ENCODE peak calls at places on chromosomes 13 and 19, in four cellular contexts. One of them, this sample, is unnamed.

GRCh38 chr19:47507031-47507430 is 7.8 kb downstream of the NAPA start:
- DNase-seq in gastrocnemius medialis: peak; percentile 73
- DNase-seq in tibial artery: no peak
- DNase-seq in astrocyte of the spinal cord: no peak
- DNase-seq in this sample: no peak

GRCh38 chr19:18470153-18470552 is 32.2 kb upstream of the ISYNA1 start:
- DNase-seq in astrocyte of the spinal cord: no peak
- DNase-seq in tibial artery: no peak
- DNase-seq in gastrocnemius medialis: no peak
- DNase-seq in this sample: no peak

GRCh38 chr19:38691938-38692457 is 44.5 kb downstream of the ACTN4 start:
- DNase-seq in gastrocnemius medialis: peak; percentile 78
- DNase-seq in tibial artery: peak; percentile 81
- DNase-seq in astrocyte of the spinal cord: peak; percentile 93
- DNase-seq in this sample: no peak

GRCh38 chr13:30362869-30363268 is 55.5 kb upstream of the KATNAL1 start:
- DNase-seq in tibial artery: no peak
- DNase-seq in astrocyte of the spinal cord: no peak
- DNase-seq in gastrocnemius medialis: no peak
- DNase-seq in this sample: no peak

GRCh38 chr19:11611730-11612129 is 14.4 kb downstream of the ZNF627 start:
- DNase-seq in astrocyte of the spinal cord: no peak
- DNase-seq in gastrocnemius medialis: no peak
- DNase-seq in tibial artery: no peak
- DNase-seq in this sample: no peak

GRCh38 chr13:91269237-91269636 is 78.2 kb upstream of the MIR17HG start:
- DNase-seq in tibial artery: no peak
- DNase-seq in gastrocnemius medialis: no peak
- DNase-seq in astrocyte of the spinal cord: no peak
- DNase-seq in this sample: no peak

GRCh38 chr19:10505583-10506229 is 2.5 kb upstream of the KEAP1 start:
- DNase-seq in tibial artery: peak; percentile 70
- DNase-seq in astrocyte of the spinal cord: peak; percentile 55
- DNase-seq in gastrocnemius medialis: peak; percentile 67
- DNase-seq in this sample: peak; percentile 73

GRCh38 chr13:112888238-112889111 is 80.5 kb upstream of the MCF2L start:
- DNase-seq in gastrocnemius medialis: no peak
- DNase-seq in tibial artery: no peak
- DNase-seq in astrocyte of the spinal cord: no peak
- DNase-seq in this sample: no peak

GRCh38 chr13:51435002-51435578 is 17.7 kb downstream of the INTS6 start:
- DNase-seq in tibial artery: no peak
- DNase-seq in astrocyte of the spinal cord: peak; percentile 38
- DNase-seq in gastrocnemius medialis: no peak
- DNase-seq in this sample: no peak

GRCh38 chr13:109985871-109986270 is 199.5 kb upstream of the IRS2 start:
- DNase-seq in gastrocnemius medialis: no peak
- DNase-seq in astrocyte of the spinal cord: no peak
- DNase-seq in tibial artery: no peak
- DNase-seq in this sample: no peak

GRCh38 chr19:4304509-4305252 is at the start of gene FSD1:
- DNase-seq in gastrocnemius medialis: no peak
- DNase-seq in astrocyte of the spinal cord: peak; percentile 42
- DNase-seq in tibial artery: no peak
- DNase-seq in this sample: no peak

GRCh38 chr19:47703301-47703700 is 9.9 kb upstream of the EHD2 start:
- DNase-seq in astrocyte of the spinal cord: no peak
- DNase-seq in gastrocnemius medialis: no peak
- DNase-seq in tibial artery: no peak
- DNase-seq in this sample: no peak

GRCh38 chr13:73261739-73262216 is 203.0 kb downstream of the KLF5 start:
- DNase-seq in astrocyte of the spinal cord: no peak
- DNase-seq in tibial artery: no peak
- DNase-seq in gastrocnemius medialis: no peak
- DNase-seq in this sample: no peak

GRCh38 chr19:54670576-54671347 is 8.0 kb downstream of the LILRB4 start:
- DNase-seq in gastrocnemius medialis: no peak
- DNase-seq in astrocyte of the spinal cord: no peak
- DNase-seq in tibial artery: no peak
- DNase-seq in this sample: no peak

GRCh38 chr13:43383488-43384165 is 360.2 kb downstream of the DNAJC15 start:
- DNase-seq in tibial artery: no peak
- DNase-seq in astrocyte of the spinal cord: no peak
- DNase-seq in gastrocnemius medialis: no peak
- DNase-seq in this sample: no peak

GRCh38 chr19:1846517-1847205 is 1.6 kb downstream of the REXO1 start:
- DNase-seq in tibial artery: no peak
- DNase-seq in astrocyte of the spinal cord: no peak
- DNase-seq in gastrocnemius medialis: no peak
- DNase-seq in this sample: no peak
- H3K4me3 ChIP-seq in tibial artery: peak overlapping the region; percentile 99
- H3K4me3 ChIP-seq in astrocyte of the spinal cord: no peak overlapping the region
- H3K4me3 ChIP-seq in gastrocnemius medialis: peak overlapping the region; percentile 93
- H3K4me3 ChIP-seq in this sample: peak overlapping the region; percentile 92

DNA sequence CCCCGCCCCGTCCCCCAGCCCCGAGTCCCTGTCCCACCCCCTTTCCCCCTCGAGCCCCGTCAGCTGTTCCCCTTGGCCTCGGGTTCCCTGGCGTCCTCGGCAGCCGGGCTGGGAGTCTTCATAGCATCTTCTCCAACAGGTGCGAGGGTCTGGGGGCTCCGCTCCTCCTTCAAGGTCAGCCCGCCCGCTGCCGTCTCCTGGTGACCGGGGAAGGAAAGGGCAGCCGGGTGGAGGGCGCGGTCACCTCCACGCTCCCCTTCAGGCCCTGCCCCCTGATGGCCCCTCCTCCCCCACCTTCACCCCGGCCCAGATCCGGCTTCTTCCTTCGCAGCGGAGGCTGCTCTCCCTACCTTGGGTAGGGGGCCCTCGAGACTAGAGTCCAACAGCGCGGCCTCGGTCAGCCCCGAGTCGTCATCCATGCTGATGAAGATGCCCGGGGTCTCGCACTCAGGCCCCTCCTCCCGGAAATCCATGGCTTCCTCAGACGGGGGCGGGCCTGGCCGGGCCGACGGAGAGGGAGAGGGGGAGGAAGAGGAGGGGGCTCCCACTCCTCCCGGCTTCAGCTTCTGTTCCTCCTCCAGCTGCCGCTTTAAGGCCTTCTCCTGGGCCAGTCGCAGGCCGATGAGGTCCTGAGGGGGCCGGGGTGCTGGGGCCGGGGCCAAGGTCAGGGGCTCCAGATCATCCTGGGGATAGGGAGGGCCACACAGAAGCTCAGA is 551 bp upstream of the RSPH6A start:
- DNase-seq in astrocyte of the spinal cord: no peak
- DNase-seq in gastrocnemius medialis: no peak
- DNase-seq in tibial artery: no peak
- DNase-seq in this sample: no peak
- H3K4me3 ChIP-seq in astrocyte of the spinal cord: peak overlapping the region; percentile 20
- H3K4me3 ChIP-seq in gastrocnemius medialis: peak overlapping the region; percentile 28
- H3K4me3 ChIP-seq in tibial artery: no peak overlapping the region
- H3K4me3 ChIP-seq in this sample: peak overlapping the region; percentile 22

DNA sequence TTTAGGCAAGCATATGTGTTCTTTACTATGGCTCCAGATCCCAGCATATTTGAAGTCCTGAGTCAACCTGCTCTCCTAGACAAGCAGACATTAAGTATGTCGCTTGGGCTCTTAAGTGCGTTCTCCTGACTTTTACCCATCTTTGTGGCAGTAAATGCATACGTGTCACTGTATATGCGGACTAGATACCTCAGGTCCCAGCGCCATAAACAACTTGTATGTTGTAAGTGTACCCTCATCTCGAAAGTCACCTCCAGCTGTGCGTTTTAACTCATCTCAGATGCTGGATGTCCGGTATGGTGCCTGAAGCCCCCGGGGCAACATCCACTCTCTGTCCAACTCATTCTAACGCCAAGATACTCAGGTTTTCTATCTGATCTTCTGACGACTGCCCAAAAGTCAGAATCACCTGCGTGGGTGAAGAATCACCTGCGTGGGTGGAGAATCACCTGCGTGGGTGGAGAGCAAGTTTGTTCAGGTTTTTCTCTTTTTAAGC is 1.7 kb downstream of the PTOV1 start:
- DNase-seq in astrocyte of the spinal cord: no peak
- DNase-seq in gastrocnemius medialis: no peak
- DNase-seq in tibial artery: no peak
- DNase-seq in this sample: no peak
- H3K4me3 ChIP-seq in astrocyte of the spinal cord: peak overlapping the region; percentile 88
- H3K4me3 ChIP-seq in gastrocnemius medialis: no peak overlapping the region
- H3K4me3 ChIP-seq in tibial artery: peak overlapping the region; percentile 97
- H3K4me3 ChIP-seq in this sample: no peak overlapping the region

GRCh38 chr13:40178130-40178529 is 488.3 kb downstream of the FOXO1 start:
- DNase-seq in gastrocnemius medialis: no peak
- DNase-seq in astrocyte of the spinal cord: no peak
- DNase-seq in tibial artery: no peak
- DNase-seq in this sample: no peak

GRCh38 chr13:40179882-40180281 is 486.6 kb downstream of the FOXO1 start:
- DNase-seq in astrocyte of the spinal cord: no peak
- DNase-seq in tibial artery: no peak
- DNase-seq in gastrocnemius medialis: no peak
- DNase-seq in this sample: no peak

GRCh38 chr13:40179421-40179820 is 487.0 kb downstream of the FOXO1 start:
- DNase-seq in gastrocnemius medialis: no peak
- DNase-seq in tibial artery: no peak
- DNase-seq in astrocyte of the spinal cord: no peak
- DNase-seq in this sample: no peak

GRCh38 chr13:40180776-40181175 is 485.7 kb downstream of the FOXO1 start:
- DNase-seq in tibial artery: no peak
- DNase-seq in astrocyte of the spinal cord: no peak
- DNase-seq in gastrocnemius medialis: no peak
- DNase-seq in this sample: no peak

DNA sequence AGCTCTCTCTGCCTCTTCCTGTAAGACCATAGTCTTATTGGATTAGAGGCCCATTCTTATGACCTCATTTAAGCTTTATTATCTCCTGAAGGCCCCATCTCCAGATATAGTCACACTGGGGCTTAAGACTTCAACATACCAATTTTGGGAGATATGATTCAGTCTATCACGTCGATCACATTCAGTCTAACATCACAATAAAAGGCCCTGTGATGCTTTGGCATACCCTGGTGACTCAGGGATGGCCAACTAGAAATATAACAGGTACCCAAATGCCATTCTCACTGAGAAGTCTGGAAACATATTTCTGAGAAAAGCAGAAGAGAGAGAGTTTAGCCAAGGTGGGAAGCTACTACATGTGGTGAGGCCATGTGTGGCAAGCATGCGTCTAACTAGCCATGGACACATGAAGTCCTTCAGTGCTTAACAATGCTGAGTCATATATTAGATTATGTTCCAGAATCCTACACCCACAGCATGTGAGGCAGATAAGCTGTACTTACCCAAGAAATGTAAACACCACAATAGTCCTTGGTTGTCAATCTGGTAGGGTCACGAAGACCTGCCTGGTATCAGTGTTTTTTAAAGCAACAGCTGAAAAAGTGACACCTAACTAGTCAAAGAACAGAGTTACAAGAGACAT is 485.1 kb downstream of the FOXO1 start:
- DNase-seq in astrocyte of the spinal cord: peak; percentile 59
- DNase-seq in tibial artery: no peak
- DNase-seq in gastrocnemius medialis: no peak
- DNase-seq in this sample: no peak
- H3K4me3 ChIP-seq in astrocyte of the spinal cord: no peak overlapping the region
- H3K4me3 ChIP-seq in tibial artery: no peak overlapping the region
- H3K4me3 ChIP-seq in gastrocnemius medialis: no peak overlapping the region
- H3K4me3 ChIP-seq in this sample: no peak overlapping the region

DNA sequence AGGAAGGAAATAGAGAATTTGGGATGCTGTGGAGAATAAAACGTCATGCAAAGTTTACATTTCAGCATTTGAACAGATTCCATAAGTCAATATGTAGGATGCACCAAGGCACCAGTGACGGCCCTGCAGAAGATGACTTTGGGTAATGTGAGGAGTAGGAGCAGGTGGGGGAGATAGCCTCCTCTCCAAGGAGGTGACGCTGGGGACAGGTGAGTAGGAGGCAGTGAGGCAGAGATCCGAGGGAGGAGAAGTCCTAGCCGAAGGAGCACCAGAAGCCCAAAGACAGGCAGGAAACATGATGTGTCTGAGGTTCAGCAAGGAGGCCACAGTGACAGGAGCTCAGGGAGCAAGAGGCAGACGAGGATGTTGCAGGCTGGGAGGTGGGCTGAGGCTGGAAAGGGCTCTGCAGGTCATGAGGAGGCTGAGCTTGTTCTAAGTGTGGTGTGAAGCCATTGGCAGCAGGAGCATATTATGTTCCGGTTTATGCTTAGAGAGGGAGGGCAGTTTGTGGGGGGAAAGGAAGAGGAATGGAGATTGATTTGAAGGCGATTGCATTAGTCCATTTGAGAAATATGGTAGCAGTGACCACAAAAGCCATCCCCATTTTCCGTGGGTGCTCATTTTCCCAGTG is 55.7 kb upstream of the C1QTNF9 start:
- DNase-seq in astrocyte of the spinal cord: no peak
- DNase-seq in tibial artery: no peak
- DNase-seq in gastrocnemius medialis: no peak
- DNase-seq in this sample: no peak
- H3K4me3 ChIP-seq in astrocyte of the spinal cord: no peak overlapping the region
- H3K4me3 ChIP-seq in tibial artery: no peak overlapping the region
- H3K4me3 ChIP-seq in gastrocnemius medialis: no peak overlapping the region
- H3K4me3 ChIP-seq in this sample: no peak overlapping the region

GRCh38 chr13:28503182-28503980 is 8.5 kb upstream of the FLT1 start:
- DNase-seq in astrocyte of the spinal cord: no peak
- DNase-seq in gastrocnemius medialis: no peak
- DNase-seq in tibial artery: no peak
- DNase-seq in this sample: no peak

GRCh38 chr13:28501547-28501946 is 6.6 kb upstream of the FLT1 start:
- DNase-seq in astrocyte of the spinal cord: no peak
- DNase-seq in tibial artery: no peak
- DNase-seq in gastrocnemius medialis: no peak
- DNase-seq in this sample: no peak

GRCh38 chr13:28510066-28510465 is 15.1 kb upstream of the FLT1 start:
- DNase-seq in astrocyte of the spinal cord: no peak
- DNase-seq in tibial artery: no peak
- DNase-seq in gastrocnemius medialis: no peak
- DNase-seq in this sample: no peak

DNA sequence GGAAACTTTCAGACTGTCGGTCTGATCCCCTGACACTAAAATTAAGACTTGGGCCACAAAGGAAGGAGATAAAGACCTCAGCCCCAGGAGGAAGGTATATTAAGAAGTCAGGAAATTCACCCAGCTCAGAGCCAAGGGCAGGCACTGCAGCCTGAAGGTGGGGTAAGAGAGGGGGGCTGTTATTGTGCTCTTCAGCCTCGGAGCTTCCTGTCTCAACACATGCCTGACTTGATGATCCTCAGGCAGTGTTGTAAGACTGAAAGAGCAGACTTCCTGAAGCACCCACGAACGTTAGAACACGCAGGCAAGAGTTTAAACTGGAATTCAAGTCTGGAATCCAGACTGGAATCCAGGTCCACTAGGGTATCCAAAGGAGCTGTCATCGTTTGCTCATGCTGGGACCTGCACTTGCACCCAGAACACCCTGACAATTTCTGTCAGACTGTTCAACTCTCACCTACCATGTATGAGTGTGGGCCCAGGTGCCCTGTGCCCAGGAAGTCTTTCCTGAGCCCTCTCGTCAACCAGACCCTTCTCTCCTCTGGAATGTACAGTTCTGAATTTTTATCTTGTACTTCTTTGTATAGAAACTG is 10.7 kb upstream of the FLT1 start:
- DNase-seq in astrocyte of the spinal cord: no peak
- DNase-seq in tibial artery: no peak
- DNase-seq in gastrocnemius medialis: no peak
- DNase-seq in this sample: no peak
- H3K4me3 ChIP-seq in astrocyte of the spinal cord: no peak overlapping the region
- H3K4me3 ChIP-seq in tibial artery: no peak overlapping the region
- H3K4me3 ChIP-seq in gastrocnemius medialis: no peak overlapping the region
- H3K4me3 ChIP-seq in this sample: no peak overlapping the region

This sample was measured in ovary.